ENCODE peak calls at places on chromosomes 7 and 10, in nine cellular contexts. P is ovary, M is dorsolateral prefrontal cortex, W is heart left ventricle, S is MM.1S, K is esophagus squamous epithelium, N is neural progenitor cell, E is SK-N-SH, J is uterus. F is an unnamed sample.

GRCh38 chr7:90111-91063 is 102.0 kb upstream of the FAM20C start:
- DNase-seq in P (no peak), M (no peak), W (no peak), S (no peak), K (no peak), N (no peak), E (no peak), J (no peak), F (no peak)

GRCh38 chr7:114879554-114879953 is 42.3 kb upstream of the MDFIC start:
- DNase-seq in P (no peak), M (no peak), W (no peak), S (no peak), K (no peak), N (no peak), E (no peak), J (no peak), F (no peak)

GRCh38 chr7:29921404-29922010 is 68.1 kb downstream of the SCRN1 start:
- DNase-seq in P (no peak), M (no peak), W (peak; percentile 43), S (peak; percentile 58), K (no peak), N (peak; percentile 75), E (peak; percentile 81), J (no peak), F (no peak)

GRCh38 chr7:114645451-114645850 is 230.8 kb downstream of the FOXP2 start:
- DNase-seq in P (no peak), M (no peak), W (no peak), S (no peak), K (no peak), N (peak; percentile 30), E (no peak), J (no peak), F (no peak)

GRCh38 chr7:22066484-22066883 is 120.8 kb upstream of the CDCA7L start:
- DNase-seq in P (no peak), M (no peak), W (no peak), S (no peak), K (no peak), N (peak; percentile 64), E (no peak), J (no peak), F (no peak)

GRCh38 chr7:103915958-103916357 is 73.5 kb downstream of the RELN start:
- DNase-seq in P (no peak), M (no peak), W (no peak), S (no peak), K (no peak), N (no peak), E (no peak), J (no peak), F (no peak)

GRCh38 chr10:42933454-42934340 is 143.2 kb upstream of the RET start:
- DNase-seq in P (no peak), M (no peak), W (peak; percentile 48), S (no peak), K (no peak), N (peak; percentile 73), E (peak; percentile 62), J (peak; percentile 24), F (no peak)

GRCh38 chr10:127018298-127018650 is 113.0 kb downstream of the DOCK1 start:
- DNase-seq in P (no peak), M (no peak), W (no peak), S (no peak), K (no peak), N (no peak), E (no peak), J (no peak), F (no peak)

GRCh38 chr10:113576853-113577252 is 24.0 kb downstream of the HABP2 start:
- DNase-seq in P (no peak), M (no peak), W (no peak), S (peak; percentile 16), K (no peak), N (peak; percentile 67), E (no peak), J (no peak), F (no peak)
- TF ChIP-seq CTCF in P (no peak), M (no peak), W (no peak), S (no peak), K (no peak), N (no peak), E (no peak), J (no peak), F (no peak)

DNA sequence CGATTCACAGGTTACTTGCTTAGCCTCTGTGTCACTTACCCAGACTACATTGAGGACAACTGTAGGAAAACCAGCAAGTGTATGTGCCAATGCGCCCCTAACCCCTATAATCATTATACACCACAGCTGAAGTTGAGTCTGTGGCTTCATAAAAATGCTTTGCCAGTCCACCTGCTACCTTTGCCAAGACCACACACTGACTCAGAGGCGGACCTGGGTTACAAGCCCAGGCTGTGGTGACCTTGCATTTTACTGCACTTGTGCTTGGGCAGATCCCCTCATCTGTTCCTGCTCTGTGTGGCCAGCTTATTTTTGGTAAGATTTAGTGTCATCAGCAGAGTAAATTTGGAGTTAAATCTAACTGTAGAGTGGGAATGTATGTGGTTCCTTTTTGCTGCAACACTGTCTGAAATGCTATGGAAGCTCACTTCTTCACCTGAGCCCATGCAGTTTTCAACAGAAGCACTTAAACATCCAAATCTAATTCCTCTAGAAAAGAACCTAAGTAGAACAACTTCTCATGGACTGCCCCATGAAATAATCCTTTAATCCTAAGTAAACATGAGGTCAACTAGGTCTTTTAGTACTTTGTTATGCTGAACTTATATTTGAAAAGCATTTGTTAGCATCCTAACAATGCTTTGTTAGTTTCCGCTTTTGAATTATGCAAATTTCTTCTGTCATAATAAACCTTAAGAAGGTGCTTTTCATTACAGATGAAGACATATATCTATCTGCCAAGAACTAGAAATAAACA is 96.2 kb upstream of the AMPH start:
- DNase-seq in P (no peak), M (no peak), W (no peak), S (no peak), K (no peak), N (no peak), E (no peak), J (no peak), F (no peak)
- H3K4me3 ChIP-seq in P (no peak overlapping the region), M (no peak overlapping the region), W (no peak overlapping the region), S (no peak overlapping the region), K (no peak overlapping the region), N (no peak overlapping the region), E (no peak overlapping the region), J (no peak overlapping the region), F (no peak overlapping the region)

GRCh38 chr10:110354322-110354766 is 49.6 kb upstream of the SMNDC1 start:
- DNase-seq in P (peak; percentile 60), M (peak; percentile 85), W (peak; percentile 76), S (peak; percentile 91), K (peak; percentile 11), N (peak; percentile 87), E (peak; percentile 74), J (peak; percentile 69), F (no peak)

GRCh38 chr10:110357252-110357780 is 52.6 kb upstream of the SMNDC1 start:
- DNase-seq in P (peak; percentile 41), M (no peak), W (no peak), S (peak; percentile 78), K (no peak), N (no peak), E (no peak), J (peak; percentile 69), F (no peak)

GRCh38 chr10:110356628-110357245 is 52.0 kb upstream of the SMNDC1 start:
- DNase-seq in P (no peak), M (no peak), W (peak; percentile 57), S (peak; percentile 99), K (peak; percentile 23), N (no peak), E (no peak), J (peak; percentile 54), F (no peak)

GRCh38 chr10:110355181-110355831 is 50.6 kb upstream of the SMNDC1 start:
- DNase-seq in P (no peak), M (no peak), W (no peak), S (peak; percentile 92), K (no peak), N (no peak), E (no peak), J (no peak), F (no peak)

GRCh38 chr10:110355922-110356627 is 51.4 kb upstream of the SMNDC1 start:
- DNase-seq in P (no peak), M (no peak), W (no peak), S (peak; percentile 92), K (no peak), N (no peak), E (no peak), J (no peak), F (no peak)
- H3K27ac ChIP-seq in P (no peak overlapping the region), M (no peak overlapping the region), W (no peak overlapping the region), S (peak overlapping the region; percentile 99), K (peak overlapping the region; percentile 81), N (no peak overlapping the region), E (no peak overlapping the region), J (no peak overlapping the region), F (no peak overlapping the region)

GRCh38 chr7:3008386-3008785 is 35.3 kb downstream of the CARD11 start:
- DNase-seq in P (no peak), M (no peak), W (no peak), S (no peak), K (no peak), N (no peak), E (no peak), J (no peak), F (no peak)
- TF ChIP-seq CTCF in P (no peak), M (no peak), W (no peak), S (no peak), K (no peak), N (no peak), E (no peak), J (no peak), F (no peak)

GRCh38 chr10:122849900-122850605 is 4.4 kb upstream of the CUZD1 start:
- DNase-seq in P (no peak), M (no peak), W (no peak), S (no peak), K (no peak), N (no peak), E (no peak), J (no peak), F (no peak)
- H3K4me3 ChIP-seq in P (no peak overlapping the region), M (no peak overlapping the region), W (no peak overlapping the region), S (no peak overlapping the region), K (no peak overlapping the region), N (no peak overlapping the region), E (no peak overlapping the region), J (no peak overlapping the region), F (no peak overlapping the region)